ENCODE peak calls at places on chromosomes 6 and 20, in four cellular contexts. W, H, Z and U are unnamed samples.

GRCh38 chr6:43847741-43848630 is 78.0 kb downstream of the VEGFA start:
- DNase-seq in Z (peak; percentile 45), H (no peak), W (no peak), U (no peak)

GRCh38 chr20:33490023-33490933 is at the start of gene CBFA2T2:
- DNase-seq in H (peak; percentile 70), W (peak; percentile 48), Z (peak; percentile 44), U (peak; percentile 75)

GRCh38 chr6:107853226-107853625 is 29.1 kb upstream of the SCML4 start:
- DNase-seq in H (no peak), Z (no peak), W (no peak), U (no peak)

GRCh38 chr6:43796910-43797890 is 27.2 kb downstream of the VEGFA start:
- DNase-seq in H (no peak), W (peak; percentile 53), Z (peak; percentile 25), U (peak; percentile 13)

GRCh38 chr20:326645-327031 is 1.3 kb downstream of the SOX12 start:
- DNase-seq in Z (peak; percentile 37), W (no peak), H (no peak), U (no peak)

GRCh38 chr20:53515749-53516148 is 77.9 kb downstream of the ZNF217 start:
- DNase-seq in H (no peak), Z (no peak), W (no peak), U (no peak)

GRCh38 chr6:155284775-155285174 is 21.0 kb downstream of the CLDN20 start:
- DNase-seq in W (no peak), H (no peak), Z (no peak), U (no peak)

GRCh38 chr20:10131612-10132345 is 86.9 kb upstream of the SNAP25 start:
- DNase-seq in W (no peak), H (peak; percentile 89), Z (peak; percentile 31), U (peak; percentile 76)

GRCh38 chr6:169172435-169172834 is 81.2 kb downstream of the THBS2 start:
- DNase-seq in W (peak; percentile 51), Z (peak; percentile 59), H (no peak), U (peak; percentile 89)

GRCh38 chr6:37990762-37991525 is 171.4 kb downstream of the ZFAND3 start:
- DNase-seq in W (no peak), Z (peak; percentile 26), H (no peak), U (no peak)

GRCh38 chr6:33927551-33927950 is 123.7 kb upstream of the MLN start:
- DNase-seq in Z (peak; percentile 22), H (no peak), W (no peak), U (no peak)

GRCh38 chr6:169675011-169675410 is 26.8 kb downstream of the WDR27 start:
- DNase-seq in Z (no peak), W (no peak), H (no peak), U (no peak)

GRCh38 chr20:64223526-64224067 is 32.0 kb upstream of the PCMTD2 start:
- DNase-seq in H (peak; percentile 31), W (no peak), Z (no peak), U (peak; percentile 44)

GRCh38 chr6:3711776-3712175 is 39.7 kb downstream of the PXDC1 start:
- DNase-seq in Z (no peak), W (no peak), H (no peak), U (no peak)

GRCh38 chr6:113995632-113996031 is 24.7 kb upstream of the HDAC2 start:
- DNase-seq in Z (peak; percentile 91), W (no peak), H (peak; percentile 62), U (peak; percentile 34)

GRCh38 chr20:10129749-10130148 is 88.9 kb upstream of the SNAP25 start:
- DNase-seq in W (no peak), Z (no peak), H (no peak), U (no peak)

GRCh38 chr6:44495036-44495901 is 107.8 kb downstream of the CDC5L start:
- DNase-seq in Z (peak; percentile 45), W (no peak), H (no peak), U (no peak)

GRCh38 chr20:41697861-41698559 is 79.8 kb upstream of the CHD6 start:
- DNase-seq in H (peak; percentile 57), W (peak; percentile 84), Z (peak; percentile 70), U (no peak)

GRCh38 chr6:158419339-158419909 is 107.2 kb downstream of the TULP4 start:
- DNase-seq in W (no peak), Z (no peak), H (no peak), U (no peak)

GRCh38 chr20:45100563-45101245 is at the start of gene KCNS1:
- DNase-seq in W (peak; percentile 35), Z (no peak), H (no peak), U (no peak)

GRCh38 chr6:38136547-38136946 is 317.0 kb downstream of the ZFAND3 start:
- DNase-seq in W (no peak), H (no peak), Z (no peak), U (no peak)

GRCh38 chr6:118761643-118762042 is 110.3 kb upstream of the CEP85L start:
- DNase-seq in W (no peak), H (no peak), Z (no peak), U (no peak)

GRCh38 chr6:129685640-129686031 is 24.3 kb downstream of the ARHGAP18 start:
- DNase-seq in H (no peak), W (peak; percentile 33), Z (no peak), U (no peak)

GRCh38 chr6:14474816-14475215 is 357.2 kb downstream of the CD83 start:
- DNase-seq in H (no peak), W (no peak), Z (no peak), U (no peak)

GRCh38 chr6:167122827-167123657 is at the start of gene CCR6:
- DNase-seq in H (no peak), W (no peak), Z (no peak), U (no peak)